ENCODE peak calls at places on chromosomes 5 and 9, in five cellular contexts. U is breast epithelium, G is ovary, A is adrenal gland, Y is sigmoid colon. O is an unnamed sample.

GRCh38 chr5:38556599-38557308 is at the start of gene LIFR:
- DNase-seq in G (peak; percentile 92), A (peak; percentile 86), Y (peak; percentile 90), U (peak; percentile 72), O (peak; percentile 89)

GRCh38 chr5:42518595-42519067 is 95.4 kb downstream of the GHR start:
- DNase-seq in A (no peak), Y (peak; percentile 78), U (no peak), G (no peak), O (no peak)

GRCh38 chr9:119868694-119869093 is 499.5 kb upstream of the BRINP1 start:
- DNase-seq in A (no peak), U (peak; percentile 18), G (peak; percentile 61), Y (peak; percentile 78), O (peak; percentile 76)

GRCh38 chr5:58582411-58583393 is at the start of gene RAB3C:
- DNase-seq in G (peak; percentile 92), Y (peak; percentile 77), A (peak; percentile 94), U (peak; percentile 76), O (peak; percentile 83)

GRCh38 chr5:42015681-42016080 is 90.6 kb downstream of the FBXO4 start:
- DNase-seq in G (no peak), A (no peak), U (no peak), Y (no peak), O (no peak)

GRCh38 chr5:5483880-5484595 is 61.6 kb downstream of the ICE1 start:
- DNase-seq in Y (no peak), U (no peak), G (no peak), A (no peak), O (no peak)

GRCh38 chr9:111176511-111176910 is 138.2 kb upstream of the LPAR1 start:
- DNase-seq in A (no peak), G (no peak), Y (no peak), U (no peak), O (no peak)

GRCh38 chr9:104992696-104993095 is 64.7 kb upstream of the ABCA1 start:
- DNase-seq in G (no peak), Y (no peak), A (no peak), U (no peak), O (no peak)

GRCh38 chr5:10704949-10705621 is 55.9 kb downstream of the DAP start:
- DNase-seq in U (no peak), G (no peak), A (no peak), Y (no peak), O (no peak)

GRCh38 chr9:16960084-16960483 is 89.6 kb upstream of the BNC2 start:
- DNase-seq in Y (no peak), A (no peak), U (no peak), G (no peak), O (no peak)

GRCh38 chr5:131423056-131423455 is 159.2 kb downstream of the CDC42SE2 start:
- DNase-seq in Y (no peak), G (no peak), U (no peak), A (no peak), O (no peak)

GRCh38 chr9:13758876-13759275 is 479.4 kb upstream of the MPDZ start:
- DNase-seq in Y (peak; percentile 64), G (no peak), A (no peak), U (no peak), O (no peak)

GRCh38 chr9:137408651-137409405 is 14.1 kb downstream of the EXD3 start:
- DNase-seq in A (no peak), Y (no peak), G (no peak), U (no peak), O (no peak)

GRCh38 chr9:138043061-138043410 is 165.5 kb downstream of the CACNA1B start:
- DNase-seq in Y (peak; percentile 32), U (peak; percentile 4), G (peak; percentile 3), A (no peak), O (no peak)

GRCh38 chr5:74135033-74135432 is 505.5 kb downstream of the ENC1 start:
- DNase-seq in U (no peak), Y (no peak), G (no peak), A (no peak), O (no peak)

GRCh38 chr9:137853392-137853995 is 24.1 kb upstream of the CACNA1B start:
- DNase-seq in A (no peak), G (no peak), Y (no peak), U (no peak), O (no peak)

GRCh38 chr5:165914462-165914861 is 2377.0 kb upstream of the WWC1 start:
- DNase-seq in U (no peak), G (no peak), A (no peak), Y (no peak), O (no peak)

GRCh38 chr9:126081746-126082145 is 244.9 kb upstream of the MVB12B start:
- DNase-seq in U (no peak), G (no peak), Y (no peak), A (no peak), O (no peak)

GRCh38 chr5:14830210-14831005 is 41.2 kb downstream of the ANKH start:
- DNase-seq in G (no peak), U (no peak), Y (no peak), A (no peak), O (no peak)

GRCh38 chr9:7979591-7979990 is 180.0 kb upstream of the DMAC1 start:
- DNase-seq in U (no peak), Y (no peak), A (no peak), G (no peak), O (no peak)

GRCh38 chr9:13860926-13861325 is 453.0 kb downstream of the NFIB start:
- DNase-seq in A (no peak), Y (no peak), G (no peak), U (no peak), O (no peak)

DNA sequence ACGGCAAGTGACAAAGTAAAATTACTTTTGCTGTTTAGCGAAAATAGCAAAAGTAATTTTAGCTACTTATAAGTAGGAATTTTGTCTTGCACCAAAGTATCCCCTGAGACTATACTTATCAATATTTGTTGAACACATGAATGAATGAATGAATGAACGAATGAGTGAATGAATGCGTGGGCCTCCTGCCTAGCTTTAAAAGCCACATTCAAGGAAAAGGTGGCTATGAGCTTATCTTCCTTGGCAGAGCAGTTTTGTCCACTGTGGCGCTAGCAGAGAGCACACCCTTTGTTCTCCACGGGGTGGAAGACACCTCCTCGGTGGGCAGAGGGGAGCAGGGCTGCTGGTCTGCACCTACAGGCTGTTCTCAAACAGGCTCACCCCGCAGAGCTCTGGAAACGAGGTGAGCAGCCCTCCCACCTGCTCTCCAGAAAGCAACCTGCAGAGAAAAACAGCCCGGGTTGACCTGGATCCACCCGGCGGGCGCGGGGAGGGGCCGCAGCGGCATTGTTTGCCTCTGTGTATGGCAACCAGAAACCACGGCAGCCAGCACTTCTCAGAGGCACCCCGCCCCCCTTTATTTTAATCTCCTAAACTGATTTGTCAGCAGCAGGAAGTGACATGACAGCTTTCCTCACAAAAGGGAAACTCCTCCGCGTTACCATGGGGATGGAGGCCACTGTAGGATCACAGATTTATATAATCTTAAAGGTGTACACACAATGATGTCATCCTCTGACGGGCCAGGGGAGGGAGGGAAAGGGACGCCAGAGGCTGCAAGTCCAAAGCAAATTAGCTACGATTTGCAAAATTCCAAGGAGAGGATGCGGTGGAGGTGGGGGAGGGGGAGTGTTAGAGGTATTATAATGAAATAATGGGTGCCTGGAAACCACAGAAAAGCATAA is 5.9 kb downstream of the DUSP1 start:
- DNase-seq in A (peak; percentile 98), U (peak; percentile 99), Y (peak; percentile 98), G (peak; percentile 88), O (peak; percentile 99)
- TF ChIP-seq POLR2A in A (no peak), U (no peak), Y (no peak), G (no peak), O (no peak)

GRCh38 chr5:179140293-179140692 is 80.1 kb downstream of the ZNF354C start:
- DNase-seq in U (no peak), Y (no peak), G (no peak), A (no peak), O (no peak)

GRCh38 chr5:179142434-179143198 is 82.4 kb downstream of the ZNF354C start:
- DNase-seq in G (no peak), U (no peak), Y (no peak), A (no peak), O (no peak)

GRCh38 chr5:179141867-179142266 is 81.7 kb downstream of the ZNF354C start:
- DNase-seq in U (no peak), G (no peak), Y (no peak), A (no peak), O (no peak)

GRCh38 chr5:179146277-179146676 is 86.1 kb downstream of the ZNF354C start:
- DNase-seq in U (no peak), Y (no peak), A (no peak), G (no peak), O (no peak)

DNA sequence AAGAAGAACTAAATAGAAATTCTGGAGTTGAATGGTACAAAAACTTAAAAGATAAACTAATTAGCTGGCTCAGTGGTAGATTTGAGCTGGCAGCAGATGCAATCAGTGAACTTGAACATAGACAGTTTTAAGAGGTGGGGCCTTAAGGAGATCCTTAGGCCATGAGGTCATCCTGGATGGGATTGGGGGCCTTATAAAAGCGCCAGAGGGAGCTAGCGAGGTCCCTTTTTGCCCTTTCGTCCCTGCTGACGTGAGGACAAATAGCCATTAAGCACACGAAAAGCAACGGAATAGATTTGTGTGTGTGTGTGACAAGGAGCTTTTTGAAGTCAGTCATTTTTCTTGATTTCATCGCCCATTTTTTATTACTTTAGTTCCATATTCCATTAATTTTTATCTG is 83.3 kb downstream of the ZNF354C start:
- DNase-seq in Y (no peak), U (no peak), A (no peak), G (no peak), O (no peak)
- TF ChIP-seq CTCF in Y (no peak), U (no peak), A (no peak), G (no peak), O (no peak)

GRCh38 chr9:129806126-129806525 is 3.1 kb downstream of the TOR1B start:
- DNase-seq in G (no peak), Y (no peak), U (no peak), A (no peak), O (no peak)
- H3K27ac ChIP-seq in G (no peak overlapping the region), Y (no peak overlapping the region), U (no peak overlapping the region), A (no peak overlapping the region), O (no peak overlapping the region)

GRCh38 chr9:35698231-35698630 is 8.5 kb upstream of the TPM2 start:
- DNase-seq in G (no peak), U (no peak), A (no peak), Y (peak; percentile 51), O (no peak)
- TF ChIP-seq POLR2A in G (no peak), U (no peak), A (no peak), Y (no peak), O (no peak)

GRCh38 chr9:85508616-85509015 is 233.1 kb downstream of the AGTPBP1 start:
- DNase-seq in G (no peak), Y (no peak), A (no peak), U (no peak), O (no peak)
- TF ChIP-seq CTCF in G (no peak), Y (no peak), A (no peak), U (no peak), O (no peak)

DNA sequence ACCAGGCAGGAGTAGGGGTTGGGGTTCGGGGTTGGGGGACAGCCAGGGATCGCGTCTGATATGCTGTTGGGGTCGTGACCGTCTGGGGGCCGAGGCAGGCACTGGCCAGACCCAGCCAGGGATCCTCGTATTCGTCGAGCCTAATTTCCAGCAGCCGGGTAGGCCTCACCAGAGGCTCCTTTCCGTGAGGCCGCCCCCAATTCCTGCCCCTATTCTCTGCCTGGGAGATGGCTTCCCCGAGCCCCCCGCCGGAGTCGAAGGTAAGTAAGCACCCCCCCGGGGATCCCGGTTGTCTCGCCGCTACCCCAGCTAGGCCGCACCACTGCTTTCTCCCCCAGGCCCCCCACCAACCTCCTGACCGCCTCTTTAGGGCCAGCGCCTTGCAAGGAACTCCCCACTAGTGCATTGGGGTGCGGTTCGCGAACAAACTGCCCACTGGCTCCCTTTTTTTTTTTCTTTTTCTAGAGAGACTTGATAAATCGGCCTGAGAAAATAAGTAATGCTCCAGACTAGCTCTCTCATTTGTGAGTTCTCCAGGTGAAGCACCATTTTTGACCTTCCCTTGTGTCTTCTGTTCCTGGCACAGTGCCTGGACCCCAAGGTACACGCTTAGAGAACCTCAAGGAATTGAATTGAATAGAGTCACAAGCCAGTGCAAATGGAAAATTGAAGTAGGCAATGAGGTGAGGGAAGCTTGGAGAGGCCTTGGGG is 434 bp downstream of the ZNF189 start:
- DNase-seq in A (peak; percentile 29), Y (peak; percentile 64), G (peak; percentile 45), U (no peak), O (peak; percentile 41)
- H3K27ac ChIP-seq in A (peak overlapping the region; percentile 88), Y (peak overlapping the region; percentile 82), G (peak overlapping the region; percentile 70), U (peak overlapping the region; percentile 95), O (peak overlapping the region; percentile 86)